ENCODE peak calls at places on chromosomes 16 and 17, in ten cellular contexts. One of them, this sample, is unnamed.

GRCh38 chr17:77352441-77352840 is 211.7 kb downstream of the SEC14L1 start:
- DNase-seq in ACHN: no peak
- DNase-seq in A549: no peak
- DNase-seq in HT1080: no peak
- DNase-seq in substantia nigra: no peak
- DNase-seq in hypothalamus: no peak
- DNase-seq in Daoy: no peak
- DNase-seq in H54: no peak
- DNase-seq in iris pigment epithelial cell: no peak
- DNase-seq in fibroblast of mammary gland: no peak
- DNase-seq in this sample: no peak

GRCh38 chr16:58379736-58380135 is 12.5 kb upstream of the GINS3 start:
- DNase-seq in ACHN: no peak
- DNase-seq in A549: no peak
- DNase-seq in HT1080: peak
- DNase-seq in substantia nigra: no peak
- DNase-seq in hypothalamus: no peak
- DNase-seq in Daoy: no peak
- DNase-seq in H54: no peak
- DNase-seq in iris pigment epithelial cell: no peak
- DNase-seq in fibroblast of mammary gland: no peak
- DNase-seq in this sample: no peak

GRCh38 chr17:42251115-42251514 is 25.1 kb downstream of the STAT5B start:
- DNase-seq in ACHN: peak
- DNase-seq in A549: peak
- DNase-seq in HT1080: no peak
- DNase-seq in substantia nigra: no peak
- DNase-seq in hypothalamus: no peak
- DNase-seq in Daoy: no peak
- DNase-seq in H54: no peak
- DNase-seq in iris pigment epithelial cell: peak
- DNase-seq in fibroblast of mammary gland: peak
- DNase-seq in this sample: no peak

GRCh38 chr16:29877266-29877961 is 14.4 kb upstream of the CDIPT start:
- DNase-seq in ACHN: peak
- DNase-seq in A549: peak
- DNase-seq in HT1080: peak
- DNase-seq in substantia nigra: no peak
- DNase-seq in hypothalamus: no peak
- DNase-seq in Daoy: peak
- DNase-seq in H54: peak
- DNase-seq in iris pigment epithelial cell: peak
- DNase-seq in fibroblast of mammary gland: peak
- DNase-seq in this sample: peak

GRCh38 chr17:1122681-1123396 is 56.9 kb downstream of the ABR start:
- DNase-seq in ACHN: peak
- DNase-seq in A549: peak
- DNase-seq in HT1080: peak
- DNase-seq in substantia nigra: peak
- DNase-seq in hypothalamus: peak
- DNase-seq in Daoy: peak
- DNase-seq in H54: peak
- DNase-seq in iris pigment epithelial cell: peak
- DNase-seq in fibroblast of mammary gland: peak
- DNase-seq in this sample: peak

GRCh38 chr16:56347166-56347565 is 78.2 kb downstream of the AMFR start:
- DNase-seq in ACHN: no peak
- DNase-seq in A549: no peak
- DNase-seq in HT1080: no peak
- DNase-seq in substantia nigra: no peak
- DNase-seq in hypothalamus: no peak
- DNase-seq in Daoy: no peak
- DNase-seq in H54: no peak
- DNase-seq in iris pigment epithelial cell: no peak
- DNase-seq in fibroblast of mammary gland: no peak
- DNase-seq in this sample: no peak

GRCh38 chr17:32976605-32977004 is 15.0 kb upstream of the SPACA3 start:
- DNase-seq in ACHN: no peak
- DNase-seq in A549: no peak
- DNase-seq in HT1080: no peak
- DNase-seq in substantia nigra: no peak
- DNase-seq in hypothalamus: no peak
- DNase-seq in Daoy: no peak
- DNase-seq in H54: no peak
- DNase-seq in iris pigment epithelial cell: no peak
- DNase-seq in fibroblast of mammary gland: no peak
- DNase-seq in this sample: no peak

GRCh38 chr17:77476920-77477805 is 336.4 kb downstream of the SEC14L1 start:
- DNase-seq in ACHN: no peak
- DNase-seq in A549: no peak
- DNase-seq in HT1080: peak
- DNase-seq in substantia nigra: no peak
- DNase-seq in hypothalamus: no peak
- DNase-seq in Daoy: peak
- DNase-seq in H54: peak
- DNase-seq in iris pigment epithelial cell: peak
- DNase-seq in fibroblast of mammary gland: peak
- DNase-seq in this sample: peak

GRCh38 chr17:12730421-12730820 is 58.9 kb upstream of the ARHGAP44 start:
- DNase-seq in ACHN: no peak
- DNase-seq in A549: no peak
- DNase-seq in HT1080: no peak
- DNase-seq in substantia nigra: no peak
- DNase-seq in hypothalamus: no peak
- DNase-seq in Daoy: no peak
- DNase-seq in H54: no peak
- DNase-seq in iris pigment epithelial cell: no peak
- DNase-seq in fibroblast of mammary gland: no peak
- DNase-seq in this sample: no peak

GRCh38 chr17:80008383-80008840 is 27.3 kb downstream of the TBC1D16 start:
- DNase-seq in ACHN: peak
- DNase-seq in A549: peak
- DNase-seq in HT1080: peak
- DNase-seq in substantia nigra: peak
- DNase-seq in hypothalamus: no peak
- DNase-seq in Daoy: peak
- DNase-seq in H54: peak
- DNase-seq in iris pigment epithelial cell: peak
- DNase-seq in fibroblast of mammary gland: peak
- DNase-seq in this sample: peak

GRCh38 chr16:58332997-58333700 is 38.3 kb upstream of the PRSS54 start:
- DNase-seq in ACHN: no peak
- DNase-seq in A549: no peak
- DNase-seq in HT1080: no peak
- DNase-seq in substantia nigra: no peak
- DNase-seq in hypothalamus: no peak
- DNase-seq in Daoy: no peak
- DNase-seq in H54: no peak
- DNase-seq in iris pigment epithelial cell: no peak
- DNase-seq in fibroblast of mammary gland: no peak
- DNase-seq in this sample: no peak